ENCODE peak calls at places on chromosomes 1 and 21, in six cellular contexts. U is CD4-positive, alpha-beta memory T cell; P is NCI-H2171; I is nephron progenitor cell; V is right cardiac atrium; W is iPS DF 19.7. G is an unnamed sample.

GRCh38 chr1:196558424-196558823 is 49.8 kb downstream of the KCNT2 start:
- DNase-seq in U (no peak), P (no peak), I (no peak), V (no peak), W (no peak), G (peak)

GRCh38 chr21:15837603-15838002 is 107.8 kb downstream of the USP25 start:
- DNase-seq in U (no peak), P (no peak), I (no peak), V (no peak), W (no peak), G (no peak)

GRCh38 chr1:115668579-115668978 is 26.8 kb downstream of the VANGL1 start:
- DNase-seq in U (no peak), P (no peak), I (no peak), V (no peak), W (no peak), G (peak)

GRCh38 chr1:30384286-30385245 is 338.8 kb downstream of the MATN1 start:
- DNase-seq in U (no peak), P (no peak), I (no peak), V (no peak), W (no peak), G (no peak)

GRCh38 chr1:178438432-178438831 is 58.3 kb downstream of the CLEC20A start:
- DNase-seq in U (no peak), P (no peak), I (no peak), V (no peak), W (no peak), G (no peak)

GRCh38 chr1:35301674-35302392 is 33.3 kb downstream of the ZMYM4 start:
- DNase-seq in U (no peak), P (no peak), I (no peak), V (no peak), W (no peak), G (no peak)

GRCh38 chr1:8477983-8478362 is 160.1 kb downstream of the SLC45A1 start:
- DNase-seq in U (no peak), P (no peak), I (no peak), V (no peak), W (no peak), G (no peak)

GRCh38 chr1:225866061-225866844 is 15.9 kb downstream of the TMEM63A start:
- DNase-seq in U (peak), P (no peak), I (no peak), V (no peak), W (no peak), G (peak)

GRCh38 chr1:54051936-54052469 is 1.0 kb downstream of the TMEM59 start:
- DNase-seq in U (peak), P (no peak), I (no peak), V (no peak), W (no peak), G (no peak)

GRCh38 chr21:42141643-42142042 is 70.5 kb downstream of the UMODL1 start:
- DNase-seq in U (no peak), P (no peak), I (no peak), V (no peak), W (no peak), G (no peak)

GRCh38 chr1:184298321-184299052 is 88.3 kb upstream of the C1orf21 start:
- DNase-seq in U (no peak), P (peak), I (no peak), V (no peak), W (no peak), G (no peak)

GRCh38 chr1:185409763-185410528 is 92.9 kb upstream of the IVNS1ABP start:
- DNase-seq in U (no peak), P (no peak), I (no peak), V (no peak), W (no peak), G (no peak)

GRCh38 chr1:247087256-247087655 is 8.6 kb upstream of the ZNF670 start:
- DNase-seq in U (no peak), P (no peak), I (no peak), V (no peak), W (no peak), G (no peak)

GRCh38 chr1:25699501-25700089 is 83.0 kb downstream of the MAN1C1 start:
- DNase-seq in U (no peak), P (peak), I (peak), V (peak), W (no peak), G (no peak)

GRCh38 chr1:214581785-214582184 is 21.2 kb upstream of the CENPF start:
- DNase-seq in U (no peak), P (no peak), I (no peak), V (no peak), W (no peak), G (peak)

GRCh38 chr1:239755513-239755912 is 336.2 kb upstream of the FMN2 start:
- DNase-seq in U (no peak), P (no peak), I (no peak), V (no peak), W (no peak), G (no peak)

GRCh38 chr1:18199462-18199861 is 91.9 kb downstream of the IGSF21 start:
- DNase-seq in U (no peak), P (peak), I (no peak), V (no peak), W (no peak), G (no peak)

GRCh38 chr21:46551636-46552241 is 53.1 kb downstream of the S100B start:
- DNase-seq in U (peak), P (no peak), I (no peak), V (peak), W (no peak), G (no peak)

GRCh38 chr1:76482272-76482671 is 385.0 kb upstream of the ST6GALNAC5 start:
- DNase-seq in U (no peak), P (no peak), I (no peak), V (no peak), W (no peak), G (no peak)

G was measured in A172.